ENCODE peak calls at places on chromosomes 6 and 20, in ten cellular contexts. V is CD8-positive, alpha-beta memory T cell; J is left ventricle myocardium inferior; M is PC-3; U is left lung; G is hepatocyte; S is H9; K is brain microvascular endothelial cell; T is cardiac muscle cell; E is neural progenitor cell. B is an unnamed sample.

GRCh38 chr20:53044296-53044695 is 72.1 kb downstream of the TSHZ2 start:
- DNase-seq in K (no peak), M (no peak), S (no peak), E (no peak), T (no peak), J (no peak), V (no peak), G (no peak), U (no peak), B (no peak)

GRCh38 chr6:110618591-110619267 is 142.3 kb upstream of the SLC22A16 start:
- DNase-seq in K (no peak), V (no peak), S (no peak), E (no peak), G (peak; percentile 45), U (no peak), M (peak; percentile 57), T (peak; percentile 28), J (no peak), B (no peak)

GRCh38 chr6:136945626-136946235 is 23.6 kb downstream of the SLC35D3 start:
- DNase-seq in G (no peak), S (no peak), V (no peak), M (no peak), T (no peak), E (no peak), K (no peak), U (no peak), J (no peak), B (no peak)

GRCh38 chr20:37314617-37315292 is 25.3 kb downstream of the MANBAL start:
- DNase-seq in V (no peak), J (peak; percentile 56), U (no peak), G (no peak), K (no peak), M (no peak), S (no peak), T (no peak), E (no peak), B (no peak)

GRCh38 chr6:160042014-160042773 is 73.3 kb downstream of the IGF2R start:
- DNase-seq in M (peak; percentile 80), S (no peak), E (no peak), T (no peak), V (no peak), G (no peak), J (no peak), U (no peak), K (peak; percentile 29), B (no peak)

GRCh38 chr20:49361872-49362663 is 84.2 kb upstream of the ZNFX1 start:
- DNase-seq in V (no peak), J (no peak), U (no peak), T (no peak), S (no peak), E (no peak), G (no peak), M (no peak), K (no peak), B (no peak)

GRCh38 chr6:18022398-18023231 is 35.2 kb upstream of the KIF13A start:
- DNase-seq in E (peak; percentile 95), U (no peak), G (peak; percentile 30), S (peak; percentile 81), M (peak; percentile 44), V (no peak), K (peak; percentile 58), J (no peak), T (peak; percentile 37), B (no peak)

GRCh38 chr6:56517155-56517745 is 125.4 kb downstream of the DST start:
- DNase-seq in S (no peak), J (no peak), G (no peak), V (no peak), M (no peak), T (no peak), K (no peak), E (no peak), U (no peak), B (no peak)

GRCh38 chr6:105318660-105319059 is 84.2 kb downstream of the PREP start:
- DNase-seq in M (peak; percentile 79), E (no peak), G (no peak), U (no peak), T (no peak), J (no peak), K (peak; percentile 70), S (no peak), V (no peak), B (no peak)

GRCh38 chr6:72619883-72620696 is 1.8 kb upstream of the KCNQ5 start:
- DNase-seq in V (peak; percentile 34), K (peak; percentile 11), J (peak; percentile 18), T (peak; percentile 76), G (peak; percentile 34), E (peak; percentile 66), S (peak; percentile 63), U (peak; percentile 80), M (no peak), B (peak; percentile 73)
- H3K27ac ChIP-seq in V (peak overlapping the region; percentile 2), K (no peak overlapping the region), J (no peak overlapping the region), T (peak overlapping the region; percentile 68), G (no peak overlapping the region), E (no peak overlapping the region), S (no peak overlapping the region), U (no peak overlapping the region), M (no peak overlapping the region), B (peak overlapping the region; percentile 66)

DNA sequence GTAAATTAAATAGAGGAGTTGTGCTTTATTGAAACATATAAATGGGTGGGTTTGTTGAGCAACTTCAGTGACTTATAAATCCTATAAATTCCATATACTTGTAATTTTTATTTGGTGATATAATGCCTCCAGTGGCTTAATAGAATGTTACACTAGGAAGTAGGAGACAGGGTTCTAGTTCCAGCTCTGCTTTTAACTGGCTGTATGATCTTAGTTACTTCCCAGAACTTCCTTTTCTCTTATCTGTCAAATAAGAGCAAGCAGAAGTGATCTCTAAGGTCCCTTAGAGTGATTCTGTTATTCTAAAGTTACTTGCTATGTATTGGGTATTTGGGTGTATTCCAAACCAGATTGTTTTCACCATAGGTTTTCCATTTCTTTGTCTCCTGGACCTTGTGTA is 10.2 kb downstream of the ZSCAN23 start:
- DNase-seq in M (no peak), T (no peak), K (no peak), S (no peak), G (no peak), V (no peak), J (no peak), E (no peak), U (no peak), B (no peak)
- H3K27ac ChIP-seq in M (no peak overlapping the region), T (no peak overlapping the region), K (no peak overlapping the region), S (no peak overlapping the region), G (no peak overlapping the region), V (no peak overlapping the region), J (no peak overlapping the region), E (no peak overlapping the region), U (no peak overlapping the region), B (no peak overlapping the region)

GRCh38 chr20:34582911-34583310 is 24.4 kb downstream of the MAP1LC3A start:
- DNase-seq in U (no peak), K (no peak), G (no peak), T (no peak), V (no peak), M (no peak), S (no peak), J (no peak), E (no peak), B (peak; percentile 22)

GRCh38 chr20:34582221-34582620 is 23.7 kb downstream of the MAP1LC3A start:
- DNase-seq in S (no peak), V (no peak), J (no peak), E (no peak), T (no peak), M (no peak), G (no peak), U (no peak), K (no peak), B (no peak)

GRCh38 chr20:34581341-34582189 is 23.0 kb downstream of the MAP1LC3A start:
- DNase-seq in E (peak; percentile 35), U (no peak), T (no peak), G (peak; percentile 49), M (peak; percentile 13), S (no peak), J (peak; percentile 42), K (peak; percentile 17), V (no peak), B (peak; percentile 71)

GRCh38 chr20:34585019-34585418 is 26.5 kb downstream of the MAP1LC3A start:
- DNase-seq in G (no peak), S (no peak), E (no peak), V (no peak), K (no peak), J (no peak), M (no peak), U (no peak), T (no peak), B (no peak)

GRCh38 chr20:34583524-34583923 is 25.0 kb downstream of the MAP1LC3A start:
- DNase-seq in E (no peak), J (peak; percentile 39), V (no peak), S (no peak), U (no peak), M (no peak), T (no peak), G (no peak), K (no peak), B (peak; percentile 40)
- H3K27ac ChIP-seq in E (no peak overlapping the region), J (peak overlapping the region; percentile 94), V (no peak overlapping the region), S (no peak overlapping the region), U (no peak overlapping the region), M (no peak overlapping the region), T (no peak overlapping the region), G (no peak overlapping the region), K (no peak overlapping the region), B (no peak overlapping the region)

GRCh38 chr20:15224199-15224598 is 886.8 kb upstream of the FLRT3 start:
- DNase-seq in J (no peak), V (no peak), E (no peak), M (no peak), U (no peak), S (no peak), T (no peak), K (no peak), G (no peak), B (no peak)
- H3K27ac ChIP-seq in J (no peak overlapping the region), V (no peak overlapping the region), E (no peak overlapping the region), M (no peak overlapping the region), U (no peak overlapping the region), S (no peak overlapping the region), T (no peak overlapping the region), K (no peak overlapping the region), G (no peak overlapping the region), B (no peak overlapping the region)

B was measured in coronary artery.